ENCODE peak calls at places on chromosomes 11 and 22, in six cellular contexts. G is AML-193, I is IMR-90, W is NCI-H460, V is hypothalamus, Z is coronary artery. J is an unnamed sample.

GRCh38 chr11:65444314-65445051 is 21.9 kb downstream of the NEAT1 start:
- DNase-seq in G (no peak), I (peak; percentile 43), W (no peak), V (no peak), Z (peak; percentile 79), J (peak; percentile 78)

GRCh38 chr11:16785520-16786128 is 47.2 kb downstream of the C11orf58 start:
- DNase-seq in G (peak; percentile 52), I (peak; percentile 75), W (peak; percentile 63), V (peak; percentile 70), Z (peak; percentile 79), J (no peak)

GRCh38 chr11:108403072-108403471 is 64.3 kb downstream of the C11orf65 start:
- DNase-seq in G (no peak), I (no peak), W (no peak), V (no peak), Z (no peak), J (no peak)

GRCh38 chr11:115501895-115502589 is 2.2 kb downstream of the CADM1 start:
- DNase-seq in G (no peak), I (peak; percentile 21), W (no peak), V (peak; percentile 44), Z (no peak), J (no peak)

GRCh38 chr22:50267591-50268390 is 2.4 kb downstream of the MAPK11 start:
- DNase-seq in G (no peak), I (peak; percentile 38), W (no peak), V (peak; percentile 47), Z (no peak), J (no peak)

GRCh38 chr22:23305321-23305910 is 125.1 kb downstream of the BCR start:
- DNase-seq in G (no peak), I (peak; percentile 80), W (no peak), V (peak; percentile 55), Z (peak; percentile 83), J (peak; percentile 86)

GRCh38 chr22:19396561-19396933 is 35.0 kb downstream of the HIRA start:
- DNase-seq in G (no peak), I (no peak), W (no peak), V (no peak), Z (no peak), J (peak; percentile 45)

GRCh38 chr11:119016216-119017009 is 1.7 kb downstream of the RPS25 start:
- DNase-seq in G (no peak), I (no peak), W (no peak), V (no peak), Z (no peak), J (no peak)

GRCh38 chr11:126703661-126704060 is 296.9 kb downstream of the KIRREL3 start:
- DNase-seq in G (no peak), I (no peak), W (no peak), V (no peak), Z (no peak), J (no peak)

GRCh38 chr11:118339281-118340045 is 3.0 kb downstream of the CD3D start:
- DNase-seq in G (no peak), I (no peak), W (no peak), V (no peak), Z (no peak), J (no peak)

GRCh38 chr11:121534131-121535093 is 81.6 kb upstream of the SORL1-AS1 start:
- DNase-seq in G (no peak), I (peak; percentile 24), W (no peak), V (no peak), Z (no peak), J (no peak)

GRCh38 chr11:126359431-126360048 is 4.1 kb downstream of the ST3GAL4 start:
- DNase-seq in G (no peak), I (peak; percentile 37), W (no peak), V (peak; percentile 46), Z (no peak), J (peak; percentile 94)

GRCh38 chr11:127925430-127925829 is 661.9 kb downstream of the ETS1 start:
- DNase-seq in G (no peak), I (peak; percentile 48), W (no peak), V (no peak), Z (no peak), J (no peak)

GRCh38 chr11:19756675-19757475 is 44.2 kb downstream of the NAV2 start:
- DNase-seq in G (no peak), I (no peak), W (no peak), V (peak; percentile 68), Z (peak; percentile 75), J (no peak)

GRCh38 chr22:36162127-36163034 is 1.8 kb upstream of the APOL3 start:
- DNase-seq in G (no peak), I (no peak), W (no peak), V (no peak), Z (no peak), J (no peak)

GRCh38 chr22:26894362-26894761 is 237.0 kb downstream of the MIAT start:
- DNase-seq in G (no peak), I (peak; percentile 18), W (no peak), V (no peak), Z (peak; percentile 28), J (no peak)

GRCh38 chr11:7439921-7440320 is 45.4 kb upstream of the OLFML1 start:
- DNase-seq in G (no peak), I (no peak), W (no peak), V (no peak), Z (no peak), J (no peak)

GRCh38 chr11:92869716-92870115 is 99.7 kb upstream of the MTNR1B start:
- DNase-seq in G (no peak), I (no peak), W (no peak), V (no peak), Z (no peak), J (no peak)

GRCh38 chr11:66264893-66265292 is 3.5 kb upstream of the RAB1B start:
- DNase-seq in G (no peak), I (no peak), W (no peak), V (no peak), Z (no peak), J (no peak)

GRCh38 chr11:117144477-117145392 is 648 bp downstream of the PAFAH1B2 start:
- DNase-seq in G (peak; percentile 81), I (peak; percentile 86), W (peak; percentile 6), V (peak; percentile 34), Z (peak; percentile 77), J (no peak)

GRCh38 chr11:6219359-6219758 is 14.0 kb downstream of the C11orf42 start:
- DNase-seq in G (no peak), I (peak; percentile 90), W (no peak), V (no peak), Z (no peak), J (no peak)

GRCh38 chr11:44990665-44991064 is 40.0 kb upstream of the TP53I11 start:
- DNase-seq in G (no peak), I (no peak), W (no peak), V (no peak), Z (peak; percentile 16), J (no peak)

GRCh38 chr11:60915250-60915914 is 1.4 kb downstream of the TMEM109 start:
- DNase-seq in G (peak; percentile 45), I (peak; percentile 50), W (no peak), V (peak; percentile 61), Z (no peak), J (peak; percentile 90)

GRCh38 chr11:104705475-104706195 is 192.6 kb downstream of the CASP12 start:
- DNase-seq in G (peak; percentile 90), I (peak; percentile 18), W (no peak), V (no peak), Z (no peak), J (no peak)

GRCh38 chr22:37499006-37499707 is 13.0 kb upstream of the MFNG start:
- DNase-seq in G (no peak), I (no peak), W (no peak), V (no peak), Z (no peak), J (no peak)

GRCh38 chr11:73653996-73654395 is 7.6 kb downstream of the PLEKHB1 start:
- DNase-seq in G (no peak), I (no peak), W (no peak), V (no peak), Z (no peak), J (no peak)

GRCh38 chr11:111307472-111308108 is 9.2 kb downstream of the POU2AF3 start:
- DNase-seq in G (no peak), I (no peak), W (no peak), V (no peak), Z (no peak), J (no peak)

J was measured in kidney.